ENCODE peak calls at places on chromosome 12, in six cellular contexts. P is psoas muscle, T is colonic mucosa, E is upper lobe of right lung, G is aorta, F is adipocyte. W is an unnamed sample. For H3K36me3 and H3K4me1, the result is how much of the 10 kb centered on the place peaks cover.

GRCh38 chr12:89448951-89449371 is 75.6 kb downstream of the GALNT4 start:
- DNase-seq in T (no peak), P (no peak), F (peak), E (no peak), G (no peak), W (no peak)

GRCh38 chr12:10140001-10140400 is 10.0 kb upstream of the CLEC7A start:
- DNase-seq in F (peak), T (peak), P (no peak), E (no peak), G (no peak), W (no peak)

GRCh38 chr12:45986646-45987338 is 3.6 kb downstream of the SCAF11 start:
- DNase-seq in F (no peak), P (no peak), T (no peak), E (no peak), G (no peak), W (no peak)

GRCh38 chr12:88897723-88898122 is 317.5 kb upstream of the KITLG start:
- DNase-seq in G (no peak), T (no peak), P (no peak), E (no peak), F (peak), W (no peak)

GRCh38 chr12:132398386-132398991 is 69.1 kb upstream of the GALNT9 start:
- DNase-seq in T (no peak), P (no peak), F (no peak), G (no peak), E (no peak), W (peak)

GRCh38 chr12:53289891-53290290 is 5.5 kb upstream of the PFDN5 start:
- DNase-seq in P (no peak), G (no peak), E (no peak), F (no peak), T (no peak), W (no peak)

GRCh38 chr12:3315201-3315661 is 175.8 kb upstream of the PRMT8 start:
- DNase-seq in E (no peak), G (no peak), T (no peak), P (peak), F (no peak), W (no peak)

GRCh38 chr12:26466709-26467108 is 271.3 kb downstream of the SSPN start:
- DNase-seq in F (no peak), P (no peak), G (no peak), E (no peak), T (no peak), W (no peak)

GRCh38 chr12:46209165-46209564 is 59.7 kb downstream of the SLC38A1 start:
- DNase-seq in G (no peak), F (peak), T (no peak), P (no peak), E (no peak), W (no peak)

GRCh38 chr12:116677202-116677651 is 60.6 kb downstream of the SPRING1 start:
- DNase-seq in T (no peak), P (no peak), E (no peak), G (no peak), F (no peak), W (no peak)

GRCh38 chr12:120283318-120283717 is 8.4 kb downstream of the RNU4-2 start:
- DNase-seq in F (no peak), T (no peak), G (no peak), E (no peak), P (no peak), W (no peak)

GRCh38 chr12:68180792-68181744 is 21.5 kb upstream of the IFNG start:
- DNase-seq in G (no peak), E (no peak), F (no peak), T (no peak), P (no peak), W (no peak)

GRCh38 chr12:127284870-127285431 is 982.0 kb upstream of the TMEM132C start:
- DNase-seq in F (peak), T (no peak), P (peak), E (no peak), G (no peak), W (no peak)

GRCh38 chr12:57694459-57695019 is 607 bp downstream of the OS9 start:
- DNase-seq in T (peak), E (no peak), P (no peak), G (no peak), F (peak), W (no peak)

GRCh38 chr12:79597910-79598309 is 92.9 kb downstream of the PAWR start:
- DNase-seq in P (no peak), T (no peak), E (no peak), G (no peak), F (no peak), W (no peak)

GRCh38 chr12:123030686-123031085 is 50.2 kb downstream of the ARL6IP4 start:
- DNase-seq in E (no peak), G (peak), T (no peak), P (no peak), F (no peak), W (no peak)

GRCh38 chr12:20314325-20314724 is 54.0 kb upstream of the PDE3A start:
- DNase-seq in P (no peak), E (no peak), F (peak), T (no peak), G (no peak), W (no peak)

GRCh38 chr12:130501821-130502220 is 164.1 kb downstream of the PIWIL1 start:
- DNase-seq in P (no peak), G (no peak), F (no peak), E (peak), T (no peak), W (no peak)

GRCh38 chr12:110930348-110931314 is 10.3 kb upstream of the MYL2 start:
- DNase-seq in E (peak), P (no peak), F (no peak), T (no peak), G (no peak), W (no peak)

GRCh38 chr12:68237523-68238070 is 12.0 kb upstream of the IL26 start:
- DNase-seq in F (peak), G (no peak), P (no peak), E (no peak), T (no peak), W (no peak)

GRCh38 chr12:132735496-132735895 is 24.9 kb downstream of the PGAM5 start:
- DNase-seq in P (no peak), G (no peak), E (no peak), F (no peak), T (no peak), W (no peak)

GRCh38 chr12:11228268-11228879 is 41.1 kb downstream of the PRB3 start:
- DNase-seq in E (no peak), F (peak), P (no peak), T (peak), G (no peak), W (no peak)

GRCh38 chr12:90013409-90013808 is 304.8 kb upstream of the ATP2B1 start:
- DNase-seq in E (no peak), T (no peak), G (no peak), F (no peak), P (no peak), W (no peak)

GRCh38 chr12:115440438-115440837 is 756.5 kb upstream of the TBX3 start:
- DNase-seq in T (no peak), E (no peak), G (no peak), P (peak), F (peak), W (peak)

GRCh38 chr12:93645702-93646101 is 31.5 kb upstream of the CRADD start:
- DNase-seq in F (peak), G (no peak), P (no peak), E (no peak), T (no peak), W (no peak)

GRCh38 chr12:93115646-93116045 is 186.6 kb upstream of the EEA1 start:
- DNase-seq in G (no peak), T (peak), P (no peak), E (no peak), F (no peak), W (no peak)

GRCh38 chr12:92332552-92332951 is 186.9 kb upstream of the BTG1 start:
- DNase-seq in G (no peak), T (no peak), F (no peak), P (no peak), E (no peak), W (no peak)

GRCh38 chr12:49922349-49923034 is 18.8 kb upstream of the FAIM2 start:
- DNase-seq in T (no peak), G (peak), P (peak), F (no peak), E (peak), W (no peak)

GRCh38 chr12:26120561-26121274 is 4.1 kb downstream of the BHLHE41 start:
- DNase-seq in G (no peak), F (peak), T (no peak), E (no peak), P (no peak), W (no peak)

GRCh38 chr12:3216726-3217682 is 139.8 kb downstream of the TSPAN9 start:
- DNase-seq in E (no peak), T (no peak), P (no peak), G (peak), F (peak), W (peak)

GRCh38 chr12:52439420-52439819 is 5.2 kb upstream of the KRT75 start:
- DNase-seq in T (no peak), G (no peak), F (no peak), E (no peak), P (no peak), W (no peak)

GRCh38 chr12:96211989-96212388 is 17.8 kb downstream of the ELK3 start:
- DNase-seq in E (no peak), F (no peak), P (no peak), G (no peak), T (no peak), W (peak)

GRCh38 chr12:3977621-3978020 is 104.4 kb upstream of the PARP11 start:
- DNase-seq in F (no peak), P (no peak), G (no peak), T (no peak), E (no peak), W (no peak)

GRCh38 chr12:34346372-34347034 is 324.2 kb downstream of the ALG10 start:
- DNase-seq in P (no peak), E (no peak), T (no peak), G (no peak), F (no peak), W (no peak)

GRCh38 chr12:77152623-77153193 is 87.3 kb upstream of the E2F7 start:
- DNase-seq in E (no peak), G (no peak), T (no peak), F (peak), P (no peak), W (no peak)

GRCh38 chr12:65074932-65075331 is 46.2 kb downstream of the WIF1 start:
- DNase-seq in E (no peak), F (no peak), P (no peak), T (no peak), G (no peak), W (no peak)

GRCh38 chr12:95241761-95242506 is 24.3 kb downstream of the VEZT start:
- DNase-seq in G (no peak), P (no peak), T (no peak), F (no peak), E (no peak), W (no peak)

GRCh38 chr12:112881602-112882001 is 25.2 kb upstream of the OAS1 start:
- DNase-seq in F (no peak), T (no peak), E (no peak), P (no peak), G (no peak), W (no peak)

GRCh38 chr12:112877006-112877405 is 29.8 kb upstream of the OAS1 start:
- DNase-seq in P (no peak), E (no peak), T (no peak), G (no peak), F (no peak), W (no peak)

GRCh38 chr12:112878488-112878887 is 28.3 kb upstream of the OAS1 start:
- DNase-seq in P (no peak), G (no peak), F (no peak), T (no peak), E (no peak), W (no peak)

GRCh38 chr12:112876506-112876905 is 30.3 kb upstream of the OAS1 start:
- DNase-seq in E (no peak), F (no peak), P (no peak), T (no peak), G (no peak), W (no peak)

GRCh38 chr12:112879191-112879705 is 27.5 kb upstream of the OAS1 start:
- DNase-seq in P (no peak), F (no peak), T (no peak), G (no peak), E (no peak), W (no peak)
- H3K36me3 ChIP-seq in P (under half), F (under half), T (under half), G (under half), E (under half), W (under half)

DNA sequence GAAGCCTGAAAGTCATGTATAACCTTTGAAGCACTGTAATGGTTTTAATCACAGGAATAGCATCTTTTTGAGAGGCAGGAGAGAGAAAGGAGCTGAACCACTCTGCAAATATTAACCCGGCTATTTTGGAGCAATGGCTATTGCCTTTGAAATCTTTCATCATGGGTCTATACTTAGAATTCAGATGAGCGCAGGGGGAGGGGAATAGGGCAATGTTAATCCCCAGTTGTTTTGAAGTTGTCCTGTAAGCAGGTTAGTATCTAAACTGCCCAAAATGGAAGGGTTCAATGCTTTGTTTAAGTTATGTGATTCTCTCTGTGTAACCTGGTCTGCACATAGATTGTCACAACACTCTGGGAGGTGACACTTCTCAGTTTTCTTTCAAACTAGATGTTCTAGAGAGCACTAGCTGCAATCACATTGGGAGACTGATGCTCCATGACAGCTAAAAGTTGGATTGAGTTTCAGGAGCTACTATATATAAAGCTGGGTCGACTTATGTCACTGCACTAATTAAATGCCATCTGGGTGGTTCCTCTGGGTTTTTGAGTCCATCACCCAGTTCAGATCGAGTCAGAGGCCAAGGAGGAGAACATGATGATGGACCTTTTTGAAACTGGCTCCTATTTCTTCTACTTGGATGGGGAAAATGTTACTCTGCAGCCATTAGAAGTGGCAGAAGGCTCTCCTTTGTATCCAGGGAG is at the start of gene MYF6:
- DNase-seq in G (no peak), E (no peak), F (no peak), T (no peak), P (no peak), W (no peak)
- H3K4me3 ChIP-seq in G (no peak), E (no peak), F (peak), T (no peak), P (peak), W (no peak)

DNA sequence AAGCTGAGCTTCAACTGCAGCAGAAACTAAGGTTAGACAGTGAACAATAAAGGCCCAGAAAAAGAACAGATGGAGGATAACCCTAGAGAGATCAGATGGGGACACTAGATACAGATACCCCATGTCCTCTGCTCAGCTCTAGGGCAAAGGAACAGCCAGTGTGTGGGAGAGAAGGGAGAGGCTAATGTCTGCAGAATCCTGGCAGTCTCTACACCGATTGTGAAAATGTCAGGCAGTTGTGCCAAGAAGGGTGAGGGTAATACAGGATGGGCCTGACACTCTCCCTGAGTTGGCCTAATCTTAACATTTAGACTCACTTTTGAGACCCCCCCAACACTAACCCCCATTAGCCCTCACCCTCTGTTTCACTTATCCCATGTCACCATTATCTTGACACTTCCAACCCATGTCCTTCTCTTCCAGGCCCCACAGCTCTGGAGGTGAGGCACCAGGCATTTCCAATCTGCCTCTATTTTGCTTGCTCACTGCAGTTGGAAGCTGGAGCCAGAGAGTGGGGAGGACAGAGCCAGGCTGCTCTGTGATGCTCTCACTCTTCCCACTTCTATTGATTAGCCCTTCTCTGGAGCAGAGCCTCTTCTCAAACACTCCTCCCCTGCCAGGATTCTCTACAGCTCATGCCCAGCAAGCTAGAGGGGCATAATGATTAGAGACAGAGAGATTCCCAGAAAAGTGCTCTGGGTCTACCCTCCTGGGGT is 3.0 kb upstream of the BLOC1S1 start:
- DNase-seq in P (peak), T (no peak), G (peak), F (no peak), E (no peak), W (no peak)
- H3K4me1 ChIP-seq in P (half or more), T (under half), G (under half), F (half or more), E (under half), W (under half)

GRCh38 chr12:112151766-112152541 is 26.6 kb downstream of the TRAFD1 start:
- DNase-seq in G (peak), P (no peak), E (peak), F (no peak), T (no peak), W (no peak)
- H3K36me3 ChIP-seq in G (under half), P (half or more), E (half or more), F (half or more), T (under half), W (half or more)

DNA sequence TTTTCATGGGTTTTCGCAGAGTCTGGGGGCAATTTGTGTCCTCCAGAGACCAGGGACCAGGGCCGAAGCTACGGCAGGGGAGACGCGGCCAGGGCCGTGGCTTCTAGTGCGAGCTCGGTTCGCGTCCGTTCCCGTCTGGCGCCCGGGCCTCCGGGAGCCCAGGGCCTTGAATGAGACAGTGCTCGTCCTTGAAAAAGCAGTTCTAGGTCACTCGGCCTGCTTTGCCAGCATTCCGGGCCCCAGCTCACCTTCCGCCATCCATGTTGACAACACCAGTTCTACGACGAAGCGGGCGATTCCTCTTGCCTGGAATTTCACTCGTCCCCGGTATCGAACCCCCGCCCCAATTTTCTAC is 4.5 kb downstream of the OR10AD1 start:
- DNase-seq in E (peak), T (peak), F (peak), P (peak), G (peak), W (no peak)
- H3K4me3 ChIP-seq in E (peak), T (peak), F (peak), P (peak), G (peak), W (peak)

GRCh38 chr12:14261861-14262260 is 103.6 kb upstream of the ATF7IP start:
- DNase-seq in F (no peak), P (no peak), E (no peak), G (no peak), T (no peak), W (no peak)

GRCh38 chr12:14263742-14264141 is 101.7 kb upstream of the ATF7IP start:
- DNase-seq in T (no peak), F (no peak), G (no peak), E (no peak), P (no peak), W (no peak)

GRCh38 chr12:14262771-14263511 is 102.5 kb upstream of the ATF7IP start:
- DNase-seq in T (no peak), P (no peak), E (no peak), F (no peak), G (no peak), W (no peak)

GRCh38 chr12:14264316-14264715 is 101.2 kb upstream of the ATF7IP start:
- DNase-seq in E (no peak), T (no peak), F (no peak), G (no peak), P (no peak), W (no peak)

DNA sequence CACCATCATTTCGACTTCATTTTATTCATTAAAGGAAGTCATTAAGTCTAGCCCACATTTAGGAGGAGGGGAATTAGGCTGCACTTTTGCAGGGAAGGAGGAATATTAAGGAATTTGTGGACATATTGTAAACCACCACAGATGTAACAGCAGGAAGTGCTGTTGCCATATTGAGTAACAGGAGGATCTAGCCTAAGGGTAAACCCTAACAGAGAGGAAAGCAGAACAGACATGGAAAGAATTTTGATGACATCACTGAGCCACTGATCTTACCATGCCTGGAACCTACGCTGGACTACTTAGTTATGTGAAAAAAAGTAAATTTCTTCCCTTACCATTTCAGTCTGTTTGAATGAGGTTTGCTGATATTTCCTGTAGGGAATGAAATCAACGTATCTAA is 100.7 kb upstream of the ATF7IP start:
- DNase-seq in P (no peak), G (no peak), T (no peak), F (peak), E (no peak), W (no peak)
- H3K4me1 ChIP-seq in P (under half), G (under half), T (under half), F (under half), E (under half), W (under half)

GRCh38 chr12:6078378-6079083 is 45.9 kb downstream of the VWF start:
- DNase-seq in E (no peak), P (peak), F (peak), G (no peak), T (no peak), W (no peak)
- H3K36me3 ChIP-seq in E (under half), P (under half), F (under half), G (under half), T (under half), W (under half)

GRCh38 chr12:84911331-84912190 is 1.0 kb downstream of the SLC6A15 start:
- DNase-seq in P (no peak), T (peak), F (peak), E (peak), G (peak), W (peak)
- H3K4me3 ChIP-seq in P (peak), T (peak), F (peak), E (peak), G (peak), W (peak)